ENCODE peak calls at places on chromosomes 2 and 18, in seven cellular contexts. L, D, K, T, C, S and R are unnamed samples.

GRCh38 chr2:138356178-138356577 is 145.4 kb upstream of the SPOPL start:
- DNase-seq in L (no peak), D (no peak), K (no peak), T (peak), C (no peak), S (no peak), R (peak)

GRCh38 chr18:31487251-31488015 is 10.5 kb upstream of the DSG2 start:
- DNase-seq in L (no peak), D (no peak), K (peak), T (peak), C (no peak), S (no peak), R (no peak)

GRCh38 chr2:156956161-156956560 is 301.3 kb upstream of the GALNT5 start:
- DNase-seq in L (no peak), D (no peak), K (no peak), T (no peak), C (no peak), S (no peak), R (no peak)

GRCh38 chr2:239135531-239135930 is 265.3 kb downstream of the HDAC4 start:
- DNase-seq in L (no peak), D (no peak), K (peak), T (no peak), C (no peak), S (no peak), R (no peak)

GRCh38 chr2:57720728-57721627 is 325.6 kb upstream of the VRK2 start:
- DNase-seq in L (no peak), D (no peak), K (no peak), T (peak), C (no peak), S (peak), R (peak)

GRCh38 chr2:9356336-9356735 is 67.0 kb downstream of the ITGB1BP1 start:
- DNase-seq in L (no peak), D (no peak), K (no peak), T (no peak), C (no peak), S (no peak), R (no peak)

GRCh38 chr2:193966590-193966989 is 1690.4 kb upstream of the SLC39A10 start:
- DNase-seq in L (no peak), D (no peak), K (no peak), T (peak), C (no peak), S (no peak), R (no peak)

GRCh38 chr2:238882083-238882755 is 34.3 kb downstream of the TWIST2 start:
- DNase-seq in L (no peak), D (no peak), K (no peak), T (no peak), C (no peak), S (no peak), R (no peak)

GRCh38 chr2:226791056-226791486 is 8.5 kb downstream of the IRS1 start:
- DNase-seq in L (peak), D (no peak), K (peak), T (peak), C (no peak), S (peak), R (peak)

GRCh38 chr2:238425979-238426567 is 654 bp upstream of the ASB1 start:
- DNase-seq in L (no peak), D (no peak), K (peak), T (peak), C (no peak), S (no peak), R (no peak)

GRCh38 chr18:3103576-3103975 is 90.6 kb upstream of the LPIN2 start:
- DNase-seq in L (no peak), D (no peak), K (no peak), T (no peak), C (no peak), S (no peak), R (no peak)

GRCh38 chr2:186477782-186478181 is 8.3 kb upstream of the ZC3H15 start:
- DNase-seq in L (no peak), D (no peak), K (no peak), T (no peak), C (no peak), S (no peak), R (no peak)

GRCh38 chr2:145765889-145766288 is 1246.0 kb upstream of the ZEB2 start:
- DNase-seq in L (no peak), D (no peak), K (peak), T (no peak), C (no peak), S (no peak), R (no peak)

GRCh38 chr2:65300134-65300771 is 72.6 kb downstream of the ACTR2 start:
- DNase-seq in L (peak), D (peak), K (peak), T (peak), C (peak), S (no peak), R (peak)

GRCh38 chr2:121094845-121095244 is 190.2 kb downstream of the TFCP2L1 start:
- DNase-seq in L (no peak), D (no peak), K (no peak), T (no peak), C (no peak), S (no peak), R (no peak)

GRCh38 chr2:226622484-226622883 is 177.1 kb downstream of the IRS1 start:
- DNase-seq in L (no peak), D (no peak), K (no peak), T (no peak), C (no peak), S (no peak), R (no peak)

GRCh38 chr2:171522057-171522803 is at the start of gene CYBRD1:
- DNase-seq in L (peak), D (peak), K (peak), T (peak), C (peak), S (peak), R (peak)

GRCh38 chr2:69299772-69300516 is 87.1 kb downstream of the GFPT1 start:
- DNase-seq in L (no peak), D (no peak), K (no peak), T (no peak), C (no peak), S (no peak), R (no peak)

GRCh38 chr2:49162151-49162550 is 7.8 kb upstream of the FSHR start:
- DNase-seq in L (no peak), D (no peak), K (no peak), T (no peak), C (no peak), S (no peak), R (no peak)

GRCh38 chr2:191166111-191166755 is 15.4 kb upstream of the STAT4 start:
- DNase-seq in L (no peak), D (no peak), K (no peak), T (peak), C (no peak), S (no peak), R (no peak)

GRCh38 chr2:17646096-17646554 is 105.6 kb downstream of the VSNL1 start:
- DNase-seq in L (peak), D (no peak), K (no peak), T (peak), C (peak), S (no peak), R (peak)

GRCh38 chr2:45011621-45012602 is 2.7 kb upstream of the SIX2 start:
- DNase-seq in L (no peak), D (no peak), K (no peak), T (no peak), C (no peak), S (no peak), R (no peak)

GRCh38 chr2:12416600-12416999 is 300.1 kb upstream of the TRIB2 start:
- DNase-seq in L (peak), D (peak), K (no peak), T (peak), C (peak), S (no peak), R (no peak)

GRCh38 chr2:12982149-12982584 is 265.4 kb downstream of the TRIB2 start:
- DNase-seq in L (no peak), D (no peak), K (no peak), T (peak), C (no peak), S (no peak), R (no peak)

GRCh38 chr18:56202567-56203136 is 435.7 kb downstream of the TXNL1 start:
- DNase-seq in L (no peak), D (no peak), K (no peak), T (no peak), C (no peak), S (no peak), R (no peak)

GRCh38 chr2:105757361-105757933 is 12.7 kb downstream of the NCK2 start:
- DNase-seq in L (no peak), D (no peak), K (no peak), T (no peak), C (no peak), S (no peak), R (no peak)

GRCh38 chr2:25268136-25268535 is 73.6 kb downstream of the DNMT3A start:
- DNase-seq in L (no peak), D (no peak), K (no peak), T (no peak), C (no peak), S (no peak), R (no peak)

GRCh38 chr2:57701391-57701791 is 345.2 kb upstream of the VRK2 start:
- DNase-seq in L (no peak), D (no peak), K (no peak), T (no peak), C (no peak), S (no peak), R (no peak)

GRCh38 chr18:73939391-73939790 is 208.2 kb downstream of the FBXO15 start:
- DNase-seq in L (no peak), D (no peak), K (no peak), T (no peak), C (no peak), S (no peak), R (no peak)

GRCh38 chr18:74525741-74526140 is 8.6 kb upstream of the CNDP1 start:
- DNase-seq in L (no peak), D (no peak), K (no peak), T (no peak), C (no peak), S (peak), R (no peak)

GRCh38 chr2:240522406-240522805 is 35.4 kb downstream of the ANKMY1 start:
- DNase-seq in L (no peak), D (no peak), K (peak), T (no peak), C (no peak), S (no peak), R (no peak)

GRCh38 chr2:42795871-42796301 is 3.5 kb upstream of the HAAO start:
- DNase-seq in L (no peak), D (no peak), K (no peak), T (peak), C (no peak), S (no peak), R (no peak)

GRCh38 chr2:43407826-43408783 is 181.7 kb upstream of the ZFP36L2 start:
- DNase-seq in L (no peak), D (no peak), K (no peak), T (no peak), C (no peak), S (no peak), R (no peak)

GRCh38 chr18:33576999-33577687 is 876 bp upstream of the ASXL3 start:
- DNase-seq in L (no peak), D (no peak), K (no peak), T (no peak), C (no peak), S (no peak), R (no peak)

GRCh38 chr2:206558492-206558891 is 83.8 kb upstream of the FAM237A start:
- DNase-seq in L (no peak), D (no peak), K (no peak), T (peak), C (no peak), S (no peak), R (no peak)

GRCh38 chr2:18924905-18925691 is 335.7 kb upstream of the NT5C1B start:
- DNase-seq in L (no peak), D (no peak), K (no peak), T (peak), C (no peak), S (no peak), R (no peak)

GRCh38 chr2:85939136-85939535 is 50.3 kb upstream of the ST3GAL5 start:
- DNase-seq in L (no peak), D (no peak), K (no peak), T (no peak), C (no peak), S (no peak), R (no peak)

GRCh38 chr2:190655113-190655512 is 6.2 kb downstream of the NAB1 start:
- DNase-seq in L (no peak), D (no peak), K (no peak), T (no peak), C (no peak), S (no peak), R (peak)

GRCh38 chr18:76613058-76613457 is 118.0 kb upstream of the ZNF516 start:
- DNase-seq in L (no peak), D (no peak), K (no peak), T (no peak), C (no peak), S (no peak), R (no peak)

GRCh38 chr18:52442686-52443085 is 102.7 kb downstream of the DCC start:
- DNase-seq in L (no peak), D (no peak), K (no peak), T (no peak), C (no peak), S (no peak), R (no peak)

DNA sequence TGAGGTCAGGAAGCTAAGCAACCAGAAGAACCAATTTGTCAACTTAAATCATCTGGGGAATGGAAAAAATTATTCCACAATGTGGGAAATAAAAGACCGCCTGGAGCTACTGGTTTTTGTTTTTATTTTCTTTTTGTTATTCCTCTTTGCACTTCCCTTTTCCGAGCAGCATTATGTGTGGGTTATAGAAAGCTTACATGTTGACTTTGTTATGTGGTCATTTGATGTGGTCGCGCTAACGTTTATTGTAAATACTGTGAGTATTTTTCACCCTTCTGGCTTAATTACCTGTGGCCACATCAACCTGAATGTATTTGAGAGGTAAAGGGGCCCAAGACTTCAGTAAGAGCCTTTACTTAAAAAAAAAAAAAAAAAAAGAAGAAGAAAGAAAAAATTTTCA is 75.4 kb downstream of the PTPRM start:
- DNase-seq in L (no peak), D (no peak), K (no peak), T (no peak), C (no peak), S (no peak), R (no peak)
- TF ChIP-seq CTCF in L (no peak), D (no peak), K (no peak), T (no peak), C (no peak), S (no peak), R (no peak)

GRCh38 chr2:189363559-189363958 is 77.7 kb upstream of the WDR75 start:
- DNase-seq in L (no peak), D (no peak), K (no peak), T (peak), C (no peak), S (no peak), R (no peak)

GRCh38 chr2:189364607-189365006 is 76.7 kb upstream of the WDR75 start:
- DNase-seq in L (no peak), D (no peak), K (no peak), T (no peak), C (no peak), S (no peak), R (no peak)

GRCh38 chr2:189360861-189361260 is 80.4 kb upstream of the WDR75 start:
- DNase-seq in L (no peak), D (no peak), K (no peak), T (no peak), C (no peak), S (no peak), R (no peak)

GRCh38 chr2:189366349-189366748 is 74.9 kb upstream of the WDR75 start:
- DNase-seq in L (no peak), D (no peak), K (no peak), T (no peak), C (no peak), S (no peak), R (no peak)

DNA sequence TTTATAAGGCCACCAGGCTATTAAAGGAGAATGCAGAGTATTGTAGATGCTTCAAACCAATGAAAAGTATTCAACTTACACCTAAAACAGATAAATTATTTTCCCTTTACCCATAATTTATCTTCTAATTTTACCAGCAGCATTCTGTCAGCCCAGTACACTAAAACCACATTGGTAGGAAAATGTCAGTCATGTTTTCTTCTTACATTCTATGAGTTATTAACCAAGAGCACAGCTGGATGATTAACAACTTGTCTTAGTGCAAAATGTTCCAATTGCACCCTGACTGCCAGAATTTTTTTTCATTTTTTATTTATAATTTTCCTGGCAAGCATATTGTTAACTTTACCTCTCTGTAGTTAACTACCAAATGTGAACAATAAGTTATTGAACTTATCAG is 79.0 kb upstream of the WDR75 start:
- DNase-seq in L (no peak), D (no peak), K (no peak), T (peak), C (no peak), S (no peak), R (no peak)
- H3K27ac ChIP-seq in L (no peak), D (no peak), K (no peak), T (no peak), C (peak), S (no peak), R (no peak)

DNA sequence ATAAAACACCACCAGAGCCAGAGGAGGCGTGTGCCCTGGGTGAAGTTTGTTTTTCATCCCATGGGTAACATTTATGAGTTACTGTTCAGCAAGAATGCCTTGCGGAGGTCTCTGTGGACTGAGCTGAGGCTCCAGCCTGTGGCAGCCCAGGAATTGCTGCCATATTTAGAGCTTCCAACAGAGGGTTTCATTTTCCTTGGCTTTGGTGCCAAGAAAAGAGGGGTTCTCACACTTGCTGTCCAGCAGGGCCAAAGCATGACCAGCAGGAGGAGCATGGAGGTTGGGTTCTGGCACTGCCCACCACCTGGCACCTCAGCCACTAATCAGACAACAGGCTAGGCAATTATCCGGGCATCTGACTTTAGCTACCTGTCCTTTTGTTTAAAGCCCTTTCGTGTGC is 36.7 kb downstream of the EPAS1 start:
- DNase-seq in L (no peak), D (no peak), K (no peak), T (no peak), C (no peak), S (no peak), R (no peak)
- TF ChIP-seq CTCF in L (no peak), D (peak), K (peak), T (peak), C (peak), S (peak), R (peak)

GRCh38 chr2:71465961-71466300 is 12.6 kb downstream of the DYSF start:
- DNase-seq in L (no peak), D (no peak), K (no peak), T (no peak), C (no peak), S (no peak), R (no peak)
- H3K27ac ChIP-seq in L (peak), D (no peak), K (peak), T (no peak), C (peak), S (no peak), R (no peak)

GRCh38 chr2:153165021-153165420 is 313.5 kb downstream of the RPRM start:
- DNase-seq in L (no peak), D (no peak), K (no peak), T (no peak), C (no peak), S (no peak), R (no peak)

DNA sequence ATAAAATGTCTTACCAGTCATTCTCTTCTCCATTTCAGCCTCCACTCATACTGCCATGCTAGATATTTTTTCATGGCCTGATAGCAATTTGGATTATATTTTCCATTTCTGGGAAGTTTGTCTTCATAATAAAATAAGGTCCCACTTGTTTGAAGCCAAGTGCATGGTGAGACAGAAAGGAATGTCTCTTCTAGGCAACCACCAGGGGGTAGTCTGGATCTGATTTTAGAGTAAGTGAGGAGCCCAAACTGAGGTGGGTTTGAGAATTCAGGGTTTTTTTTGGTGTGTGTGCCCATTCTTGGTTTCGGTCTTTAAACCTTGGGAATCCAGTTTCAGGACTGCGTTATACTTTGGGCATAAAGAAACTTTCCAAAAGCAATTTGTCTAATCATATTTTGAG is 315.5 kb downstream of the RPRM start:
- DNase-seq in L (no peak), D (no peak), K (no peak), T (no peak), C (no peak), S (peak), R (no peak)
- TF ChIP-seq CTCF in L (no peak), D (no peak), K (peak), T (no peak), C (no peak), S (peak), R (peak)

DNA sequence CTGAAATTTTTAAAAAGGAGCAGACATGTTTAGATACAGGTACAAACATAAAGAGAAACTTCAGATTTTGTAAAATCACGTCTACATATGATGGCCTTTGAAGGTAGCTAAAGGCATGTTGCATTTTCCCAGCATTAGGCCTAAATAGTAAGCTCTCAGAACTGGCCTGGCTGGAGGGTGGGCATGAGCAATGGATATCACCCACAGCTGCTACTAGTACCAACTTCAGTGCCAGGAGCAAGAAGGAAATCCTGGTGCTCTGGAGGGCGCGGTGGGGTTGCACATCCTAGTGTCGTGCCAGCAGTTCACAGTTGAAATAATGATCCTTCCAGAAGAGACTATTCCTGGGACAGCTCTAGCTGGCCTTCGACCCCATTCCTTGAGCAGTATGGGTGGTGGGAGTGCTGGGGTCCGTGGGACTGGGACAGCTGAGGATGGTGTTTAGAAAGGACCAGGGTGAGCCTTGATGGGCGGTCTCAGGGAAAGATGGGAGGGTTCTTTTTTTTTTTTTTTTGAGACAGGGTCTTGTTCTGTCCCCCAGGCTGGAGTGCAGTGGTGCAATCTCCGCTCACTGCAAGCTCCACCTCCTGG is 4.9 kb downstream of the DES start:
- DNase-seq in L (no peak), D (no peak), K (no peak), T (no peak), C (no peak), S (peak), R (no peak)
- H3K27ac ChIP-seq in L (peak), D (no peak), K (no peak), T (no peak), C (peak), S (no peak), R (no peak)

GRCh38 chr2:14722919-14723559 is 90.5 kb downstream of the LRATD1 start:
- DNase-seq in L (no peak), D (no peak), K (no peak), T (no peak), C (no peak), S (no peak), R (no peak)
- TF ChIP-seq CTCF in L (no peak), D (no peak), K (no peak), T (no peak), C (no peak), S (no peak), R (no peak)